ENCODE peak calls at places on chromosomes 6 and 20, in four cellular contexts. One of them, this sample, is unnamed.

GRCh38 chr6:16725145-16725864 is 36.0 kb downstream of the ATXN1 start:
- DNase-seq in hepatocyte: peak; percentile 39
- DNase-seq in fibroblast of lung: peak; percentile 87
- DNase-seq in endothelial cell of umbilical vein: peak; percentile 96
- DNase-seq in this sample: no peak

GRCh38 chr20:4708856-4709255 is 12.9 kb upstream of the PRND start:
- DNase-seq in fibroblast of lung: no peak
- DNase-seq in endothelial cell of umbilical vein: no peak
- DNase-seq in hepatocyte: no peak
- DNase-seq in this sample: no peak

GRCh38 chr6:113299526-113299925 is 557.6 kb upstream of the MARCKS start:
- DNase-seq in fibroblast of lung: no peak
- DNase-seq in endothelial cell of umbilical vein: no peak
- DNase-seq in hepatocyte: no peak
- DNase-seq in this sample: no peak

GRCh38 chr6:143718463-143718862 is 40.7 kb downstream of the PHACTR2 start:
- DNase-seq in fibroblast of lung: no peak
- DNase-seq in endothelial cell of umbilical vein: no peak
- DNase-seq in hepatocyte: no peak
- DNase-seq in this sample: no peak

GRCh38 chr6:128807577-128807976 is 75.4 kb upstream of the LAMA2 start:
- DNase-seq in fibroblast of lung: peak; percentile 76
- DNase-seq in hepatocyte: peak; percentile 35
- DNase-seq in endothelial cell of umbilical vein: peak; percentile 62
- DNase-seq in this sample: no peak

GRCh38 chr6:131948692-131949614 is 2.2 kb downstream of the CCN2 start:
- DNase-seq in hepatocyte: peak; percentile 38
- DNase-seq in endothelial cell of umbilical vein: peak; percentile 80
- DNase-seq in fibroblast of lung: peak; percentile 78
- DNase-seq in this sample: no peak

GRCh38 chr6:118319890-118320289 is 228.2 kb upstream of the PLN start:
- DNase-seq in fibroblast of lung: no peak
- DNase-seq in hepatocyte: no peak
- DNase-seq in endothelial cell of umbilical vein: no peak
- DNase-seq in this sample: no peak

GRCh38 chr20:22382742-22383141 is 201.6 kb downstream of the FOXA2 start:
- DNase-seq in hepatocyte: no peak
- DNase-seq in endothelial cell of umbilical vein: no peak
- DNase-seq in fibroblast of lung: no peak
- DNase-seq in this sample: no peak

GRCh38 chr20:6827472-6827871 is 60.0 kb downstream of the BMP2 start:
- DNase-seq in fibroblast of lung: no peak
- DNase-seq in endothelial cell of umbilical vein: no peak
- DNase-seq in hepatocyte: no peak
- DNase-seq in this sample: no peak

GRCh38 chr6:38187688-38188590 is 368.4 kb downstream of the ZFAND3 start:
- DNase-seq in fibroblast of lung: no peak
- DNase-seq in hepatocyte: no peak
- DNase-seq in endothelial cell of umbilical vein: no peak
- DNase-seq in this sample: no peak

GRCh38 chr20:24991897-24992419 is 593 bp downstream of the APMAP start:
- DNase-seq in hepatocyte: peak; percentile 54
- DNase-seq in fibroblast of lung: no peak
- DNase-seq in endothelial cell of umbilical vein: no peak
- DNase-seq in this sample: peak; percentile 53

GRCh38 chr20:63128956-63129355 is 87.0 kb downstream of the YTHDF1 start:
- DNase-seq in fibroblast of lung: no peak
- DNase-seq in hepatocyte: no peak
- DNase-seq in endothelial cell of umbilical vein: no peak
- DNase-seq in this sample: no peak

GRCh38 chr6:32110632-32111031 is 1.5 kb upstream of the TNXB start:
- DNase-seq in endothelial cell of umbilical vein: no peak
- DNase-seq in fibroblast of lung: no peak
- DNase-seq in hepatocyte: no peak
- DNase-seq in this sample: no peak

GRCh38 chr6:163530406-163530805 is 115.9 kb downstream of the QKI start:
- DNase-seq in fibroblast of lung: no peak
- DNase-seq in endothelial cell of umbilical vein: no peak
- DNase-seq in hepatocyte: no peak
- DNase-seq in this sample: no peak

GRCh38 chr20:56630086-56630493 is 984 bp downstream of the TFAP2C start:
- DNase-seq in fibroblast of lung: no peak
- DNase-seq in hepatocyte: peak; percentile 85
- DNase-seq in endothelial cell of umbilical vein: no peak
- DNase-seq in this sample: peak; percentile 83

GRCh38 chr6:90537027-90537426 is 49.8 kb downstream of the MAP3K7 start:
- DNase-seq in fibroblast of lung: peak; percentile 25
- DNase-seq in endothelial cell of umbilical vein: no peak
- DNase-seq in hepatocyte: no peak
- DNase-seq in this sample: no peak

GRCh38 chr6:36523936-36524499 is 23.3 kb downstream of the STK38 start:
- DNase-seq in endothelial cell of umbilical vein: no peak
- DNase-seq in fibroblast of lung: no peak
- DNase-seq in hepatocyte: no peak
- DNase-seq in this sample: no peak

GRCh38 chr6:127366281-127367022 is 23.0 kb upstream of the ECHDC1 start:
- DNase-seq in hepatocyte: no peak
- DNase-seq in fibroblast of lung: peak; percentile 92
- DNase-seq in endothelial cell of umbilical vein: peak; percentile 36
- DNase-seq in this sample: no peak

GRCh38 chr20:60049601-60050000 is 91.4 kb downstream of the CDH26 start:
- DNase-seq in endothelial cell of umbilical vein: no peak
- DNase-seq in fibroblast of lung: no peak
- DNase-seq in hepatocyte: no peak
- DNase-seq in this sample: no peak

GRCh38 chr20:37071481-37071911 is 24.3 kb downstream of the RBL1 start:
- DNase-seq in hepatocyte: no peak
- DNase-seq in fibroblast of lung: peak; percentile 22
- DNase-seq in endothelial cell of umbilical vein: no peak
- DNase-seq in this sample: no peak

DNA sequence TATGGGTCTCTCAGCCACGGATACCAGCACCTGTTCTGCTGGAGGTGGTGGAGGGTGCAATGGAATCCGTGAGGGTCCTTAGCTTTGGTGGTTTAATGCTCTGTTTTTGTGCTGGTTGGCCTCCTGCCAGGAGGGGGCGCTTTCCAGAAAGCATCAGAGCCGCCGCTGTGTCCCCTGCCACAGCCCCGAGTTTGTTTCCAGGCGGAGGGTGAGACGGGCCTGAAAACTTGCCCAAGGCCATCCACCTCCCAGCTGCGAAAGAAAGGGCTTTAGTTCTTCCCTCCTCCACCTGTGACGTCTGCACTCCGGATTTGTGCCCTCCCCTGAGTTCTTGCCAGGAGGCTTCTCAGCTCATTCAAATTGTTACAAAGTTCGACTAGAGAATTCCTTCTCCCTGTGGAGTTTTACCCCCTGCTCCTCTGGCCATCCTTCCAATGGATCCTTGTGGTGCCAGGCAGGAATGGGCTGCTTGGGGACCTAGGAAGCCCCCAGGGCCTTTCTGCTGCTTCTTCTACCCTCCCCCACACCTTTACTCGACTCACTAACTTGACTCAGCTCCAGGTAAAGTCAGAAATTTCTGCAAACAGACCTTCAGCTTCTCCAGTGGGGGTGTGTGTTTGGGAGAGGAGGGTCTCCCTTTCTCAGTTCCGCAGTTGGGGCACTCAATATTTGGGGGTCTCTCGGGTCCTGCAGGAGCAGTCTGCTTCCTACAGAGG is 873.7 kb downstream of the KIF16B start:
- DNase-seq in endothelial cell of umbilical vein: no peak
- DNase-seq in hepatocyte: no peak
- DNase-seq in fibroblast of lung: no peak
- DNase-seq in this sample: no peak
- H3K4me3 ChIP-seq in endothelial cell of umbilical vein: no peak overlapping the region
- H3K4me3 ChIP-seq in hepatocyte: no peak overlapping the region
- H3K4me3 ChIP-seq in fibroblast of lung: no peak overlapping the region
- H3K4me3 ChIP-seq in this sample: no peak overlapping the region

DNA sequence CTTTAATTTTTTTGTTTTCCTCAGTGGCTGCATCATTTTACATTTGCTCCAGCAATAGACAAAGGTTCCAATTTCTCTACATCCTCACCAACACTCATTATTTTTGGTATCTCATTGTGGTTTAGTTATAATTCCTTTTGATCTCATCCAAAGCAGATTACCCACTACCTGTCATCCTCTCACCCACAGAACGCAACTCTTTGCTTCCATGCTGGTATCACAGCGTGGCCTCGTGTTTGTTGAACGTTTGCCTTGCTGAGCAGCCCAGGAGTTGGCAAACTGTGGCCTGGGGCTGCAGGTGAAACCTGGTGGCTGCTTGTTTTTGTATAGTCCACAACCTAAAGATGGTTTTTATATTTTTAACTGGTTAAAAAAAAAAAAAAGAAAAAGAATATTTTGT is 181.9 kb downstream of the BCAS1 start:
- DNase-seq in hepatocyte: no peak
- DNase-seq in fibroblast of lung: no peak
- DNase-seq in endothelial cell of umbilical vein: no peak
- DNase-seq in this sample: no peak
- H3K4me1 ChIP-seq in hepatocyte: no peaks in the 10 kb centered on the region
- H3K4me1 ChIP-seq in fibroblast of lung: peaks cover 7% of the 10 kb centered on the region
- H3K4me1 ChIP-seq in endothelial cell of umbilical vein: peaks cover 17% of the 10 kb centered on the region
- H3K4me1 ChIP-seq in this sample: peaks cover 26% of the 10 kb centered on the region

DNA sequence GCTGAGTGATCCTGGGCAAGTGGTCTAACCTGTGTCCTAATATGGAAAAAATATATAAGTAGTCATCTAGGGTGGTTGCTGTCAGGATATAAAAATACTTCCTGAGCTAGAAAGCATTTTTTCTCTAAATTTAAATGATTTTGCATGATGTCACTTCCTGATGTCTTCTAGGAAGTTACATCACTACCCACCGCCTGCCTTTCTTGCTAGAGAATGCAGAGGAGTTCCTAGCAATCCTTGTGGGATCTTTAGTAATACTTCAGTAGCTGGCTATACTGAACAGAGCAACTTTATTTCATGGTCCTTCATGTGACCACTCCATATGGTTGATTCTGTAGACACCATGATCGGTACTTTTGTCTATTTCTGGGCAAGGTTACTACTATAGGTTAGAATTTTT is 228.2 kb upstream of the CEP162 start:
- DNase-seq in endothelial cell of umbilical vein: no peak
- DNase-seq in fibroblast of lung: no peak
- DNase-seq in hepatocyte: no peak
- DNase-seq in this sample: no peak
- H3K4me3 ChIP-seq in endothelial cell of umbilical vein: no peak overlapping the region
- H3K4me3 ChIP-seq in fibroblast of lung: no peak overlapping the region
- H3K4me3 ChIP-seq in hepatocyte: no peak overlapping the region
- H3K4me3 ChIP-seq in this sample: no peak overlapping the region

DNA sequence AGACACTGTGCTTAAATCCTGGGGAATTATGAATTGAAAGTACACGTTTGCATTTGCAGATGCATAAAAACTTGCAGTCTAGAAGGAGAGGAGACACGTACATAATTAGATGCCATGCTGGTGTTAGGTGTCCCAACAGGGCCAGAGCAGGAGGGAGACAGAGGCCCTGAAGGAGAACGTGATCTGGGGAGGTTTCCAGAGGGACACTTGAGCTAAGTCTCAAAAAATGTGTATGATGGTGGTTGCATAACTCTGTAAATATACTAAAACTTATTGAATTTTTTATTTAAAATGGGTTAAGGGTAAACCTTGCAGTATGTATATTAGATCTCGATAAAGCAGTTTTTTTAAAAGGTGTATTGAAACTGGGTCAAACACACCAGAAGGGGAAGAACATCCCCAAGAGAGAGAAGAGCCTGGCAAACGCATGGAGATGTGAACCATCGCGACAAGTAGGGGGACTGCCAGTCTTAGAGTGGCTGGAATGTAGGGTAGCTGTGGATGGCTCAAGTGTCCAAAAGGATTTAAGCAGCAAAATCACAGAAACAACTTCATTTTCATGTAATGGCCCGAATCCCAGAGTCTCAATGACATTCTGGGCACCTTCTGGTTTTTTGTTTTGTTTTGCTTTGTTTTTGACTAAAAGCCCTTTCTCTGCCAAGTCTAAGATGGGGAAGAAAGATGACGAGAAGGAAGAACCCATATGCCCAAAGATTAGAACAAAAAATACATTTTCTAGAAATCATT is 15.3 kb downstream of the TRAF3IP2 start:
- DNase-seq in hepatocyte: no peak
- DNase-seq in endothelial cell of umbilical vein: no peak
- DNase-seq in fibroblast of lung: peak; percentile 64
- DNase-seq in this sample: no peak
- H3K4me1 ChIP-seq in hepatocyte: peaks cover 49% of the 10 kb centered on the region
- H3K4me1 ChIP-seq in endothelial cell of umbilical vein: peaks cover 22% of the 10 kb centered on the region
- H3K4me1 ChIP-seq in fibroblast of lung: peaks cover 38% of the 10 kb centered on the region
- H3K4me1 ChIP-seq in this sample: peaks cover 20% of the 10 kb centered on the region

DNA sequence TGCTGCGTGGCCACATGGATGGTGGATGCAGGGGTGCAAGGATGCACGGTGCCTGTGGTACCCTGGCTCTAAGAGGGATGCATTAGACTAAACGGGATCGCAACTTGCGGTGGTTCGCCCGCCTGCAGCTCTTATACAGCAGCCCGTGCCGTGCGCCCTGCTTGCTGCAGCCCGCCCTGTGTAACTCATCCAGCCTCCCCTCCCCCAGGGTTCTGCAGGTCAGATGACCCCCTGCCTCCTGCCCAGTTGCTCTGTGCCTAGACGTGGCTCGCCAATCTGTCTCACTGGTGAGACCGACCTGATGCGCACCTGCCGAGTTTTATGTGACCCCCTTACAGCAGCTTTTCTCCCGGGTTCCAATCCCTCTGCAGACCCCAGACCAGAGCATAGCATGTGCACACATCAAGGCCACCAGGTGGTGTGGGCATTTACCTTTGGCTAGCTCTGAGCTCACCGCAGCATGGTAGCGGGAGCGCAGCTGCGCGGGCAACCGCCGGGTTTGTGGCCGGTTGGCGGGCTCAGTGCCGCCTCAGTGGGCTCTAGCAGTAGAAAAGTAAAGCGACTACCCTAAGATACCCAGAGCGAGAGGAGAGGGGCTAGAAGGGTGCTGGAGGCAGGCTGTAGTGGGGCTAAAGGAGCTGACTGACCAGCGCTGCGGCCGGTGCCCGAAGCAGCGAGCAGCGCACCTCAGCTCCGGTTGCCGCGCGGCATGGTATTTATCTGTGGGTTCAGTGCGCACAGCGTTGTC is 693 bp upstream of the GNAS-AS1 start:
- DNase-seq in fibroblast of lung: no peak
- DNase-seq in endothelial cell of umbilical vein: no peak
- DNase-seq in hepatocyte: no peak
- DNase-seq in this sample: no peak
- H3K4me3 ChIP-seq in fibroblast of lung: peak overlapping the region; percentile 58
- H3K4me3 ChIP-seq in endothelial cell of umbilical vein: no peak overlapping the region
- H3K4me3 ChIP-seq in hepatocyte: peak overlapping the region; percentile 17
- H3K4me3 ChIP-seq in this sample: no peak overlapping the region

GRCh38 chr6:157558049-157558448 is 177.1 kb downstream of the ZDHHC14 start:
- DNase-seq in endothelial cell of umbilical vein: no peak
- DNase-seq in fibroblast of lung: no peak
- DNase-seq in hepatocyte: no peak
- DNase-seq in this sample: no peak

GRCh38 chr6:157561037-157561790 is 180.2 kb downstream of the ZDHHC14 start:
- DNase-seq in endothelial cell of umbilical vein: no peak
- DNase-seq in fibroblast of lung: no peak
- DNase-seq in hepatocyte: no peak
- DNase-seq in this sample: no peak

GRCh38 chr6:157558487-157559200 is 177.7 kb downstream of the ZDHHC14 start:
- DNase-seq in fibroblast of lung: no peak
- DNase-seq in hepatocyte: no peak
- DNase-seq in endothelial cell of umbilical vein: no peak
- DNase-seq in this sample: no peak

GRCh38 chr6:157557541-157557940 is 176.6 kb downstream of the ZDHHC14 start:
- DNase-seq in endothelial cell of umbilical vein: no peak
- DNase-seq in hepatocyte: no peak
- DNase-seq in fibroblast of lung: no peak
- DNase-seq in this sample: no peak

GRCh38 chr6:157559201-157559756 is 178.3 kb downstream of the ZDHHC14 start:
- DNase-seq in fibroblast of lung: no peak
- DNase-seq in hepatocyte: no peak
- DNase-seq in endothelial cell of umbilical vein: no peak
- DNase-seq in this sample: no peak
- H3K4me1 ChIP-seq in fibroblast of lung: no peaks in the 10 kb centered on the region
- H3K4me1 ChIP-seq in hepatocyte: no peaks in the 10 kb centered on the region
- H3K4me1 ChIP-seq in endothelial cell of umbilical vein: no peaks in the 10 kb centered on the region
- H3K4me1 ChIP-seq in this sample: peaks cover 11% of the 10 kb centered on the region

GRCh38 chr6:3231213-3232016 is 4.0 kb upstream of the TUBB2B start:
- DNase-seq in fibroblast of lung: peak; percentile 78
- DNase-seq in endothelial cell of umbilical vein: peak; percentile 46
- DNase-seq in hepatocyte: peak; percentile 96
- DNase-seq in this sample: peak; percentile 81
- H3K4me3 ChIP-seq in fibroblast of lung: peak overlapping the region; percentile 52
- H3K4me3 ChIP-seq in endothelial cell of umbilical vein: peak overlapping the region; percentile 64
- H3K4me3 ChIP-seq in hepatocyte: peak overlapping the region; percentile 19
- H3K4me3 ChIP-seq in this sample: peak overlapping the region; percentile 97

This sample was measured in HAP-1.